ENCODE peak calls at places on chromosomes 11 and 22, in eight cellular contexts. One of them, this sample, is unnamed.

GRCh38 chr22:19480173-19480568 is 451 bp downstream of the CDC45 start:
- DNase-seq in pancreas: no peak
- DNase-seq in vagina: no peak
- DNase-seq in fibroblast of mammary gland: no peak
- DNase-seq in psoas muscle: no peak
- DNase-seq in AG04450: no peak
- DNase-seq in fibroblast of villous mesenchyme: no peak
- DNase-seq in uterus: no peak
- DNase-seq in this sample: no peak

GRCh38 chr11:45105233-45105992 is 41.0 kb upstream of the PRDM11 start:
- DNase-seq in vagina: peak; percentile 85
- DNase-seq in pancreas: peak; percentile 90
- DNase-seq in AG04450: no peak
- DNase-seq in fibroblast of mammary gland: peak; percentile 68
- DNase-seq in uterus: peak; percentile 69
- DNase-seq in fibroblast of villous mesenchyme: peak; percentile 65
- DNase-seq in psoas muscle: peak; percentile 82
- DNase-seq in this sample: peak; percentile 80

GRCh38 chr11:26134481-26135355 is 197.2 kb upstream of the ANO3 start:
- DNase-seq in fibroblast of villous mesenchyme: peak; percentile 29
- DNase-seq in fibroblast of mammary gland: peak; percentile 24
- DNase-seq in AG04450: no peak
- DNase-seq in vagina: no peak
- DNase-seq in uterus: no peak
- DNase-seq in pancreas: no peak
- DNase-seq in psoas muscle: no peak
- DNase-seq in this sample: peak; percentile 60

GRCh38 chr11:36376315-36376887 is 80.3 kb downstream of the PRR5L start:
- DNase-seq in pancreas: peak; percentile 60
- DNase-seq in psoas muscle: peak; percentile 23
- DNase-seq in fibroblast of villous mesenchyme: peak; percentile 43
- DNase-seq in fibroblast of mammary gland: peak; percentile 19
- DNase-seq in uterus: peak; percentile 25
- DNase-seq in AG04450: no peak
- DNase-seq in vagina: no peak
- DNase-seq in this sample: peak; percentile 52

GRCh38 chr11:587978-588380 is 11.7 kb downstream of the PHRF1 start:
- DNase-seq in psoas muscle: peak; percentile 58
- DNase-seq in vagina: no peak
- DNase-seq in fibroblast of villous mesenchyme: peak; percentile 91
- DNase-seq in pancreas: peak; percentile 18
- DNase-seq in fibroblast of mammary gland: peak; percentile 83
- DNase-seq in AG04450: no peak
- DNase-seq in uterus: no peak
- DNase-seq in this sample: peak; percentile 93

GRCh38 chr11:9304178-9304577 is 10.2 kb downstream of the TMEM41B start:
- DNase-seq in fibroblast of villous mesenchyme: no peak
- DNase-seq in fibroblast of mammary gland: no peak
- DNase-seq in psoas muscle: no peak
- DNase-seq in pancreas: no peak
- DNase-seq in uterus: no peak
- DNase-seq in AG04450: no peak
- DNase-seq in vagina: no peak
- DNase-seq in this sample: no peak

GRCh38 chr11:45455536-45455935 is 169.4 kb upstream of the SYT13 start:
- DNase-seq in fibroblast of mammary gland: peak; percentile 56
- DNase-seq in AG04450: no peak
- DNase-seq in pancreas: no peak
- DNase-seq in fibroblast of villous mesenchyme: no peak
- DNase-seq in uterus: no peak
- DNase-seq in vagina: no peak
- DNase-seq in psoas muscle: no peak
- DNase-seq in this sample: peak; percentile 6

GRCh38 chr11:63614136-63614664 is at the start of gene PLAAT3:
- DNase-seq in fibroblast of villous mesenchyme: peak; percentile 48
- DNase-seq in vagina: no peak
- DNase-seq in fibroblast of mammary gland: no peak
- DNase-seq in AG04450: no peak
- DNase-seq in psoas muscle: peak; percentile 80
- DNase-seq in uterus: peak; percentile 47
- DNase-seq in pancreas: peak; percentile 88
- DNase-seq in this sample: no peak

GRCh38 chr22:48284671-48285070 is 1522.2 kb downstream of the TBC1D22A start:
- DNase-seq in vagina: no peak
- DNase-seq in pancreas: no peak
- DNase-seq in fibroblast of villous mesenchyme: no peak
- DNase-seq in AG04450: no peak
- DNase-seq in fibroblast of mammary gland: no peak
- DNase-seq in uterus: no peak
- DNase-seq in psoas muscle: no peak
- DNase-seq in this sample: no peak

GRCh38 chr11:58334708-58335107 is 24.2 kb downstream of the OR5B17 start:
- DNase-seq in fibroblast of mammary gland: peak; percentile 89
- DNase-seq in psoas muscle: no peak
- DNase-seq in pancreas: no peak
- DNase-seq in uterus: no peak
- DNase-seq in AG04450: peak; percentile 34
- DNase-seq in fibroblast of villous mesenchyme: peak; percentile 69
- DNase-seq in vagina: no peak
- DNase-seq in this sample: peak; percentile 79

GRCh38 chr11:79040348-79040747 is 400.5 kb downstream of the TENM4 start:
- DNase-seq in pancreas: no peak
- DNase-seq in uterus: no peak
- DNase-seq in vagina: no peak
- DNase-seq in fibroblast of mammary gland: peak; percentile 83
- DNase-seq in psoas muscle: no peak
- DNase-seq in fibroblast of villous mesenchyme: no peak
- DNase-seq in AG04450: no peak
- DNase-seq in this sample: peak; percentile 36

GRCh38 chr11:35683728-35684339 is 21.3 kb downstream of the TRIM44 start:
- DNase-seq in fibroblast of villous mesenchyme: peak; percentile 21
- DNase-seq in pancreas: no peak
- DNase-seq in uterus: no peak
- DNase-seq in psoas muscle: no peak
- DNase-seq in AG04450: no peak
- DNase-seq in vagina: no peak
- DNase-seq in fibroblast of mammary gland: peak; percentile 79
- DNase-seq in this sample: peak; percentile 24

GRCh38 chr11:65719887-65720236 is 736 bp downstream of the RNASEH2C start:
- DNase-seq in pancreas: peak; percentile 77
- DNase-seq in uterus: peak; percentile 44
- DNase-seq in vagina: no peak
- DNase-seq in fibroblast of villous mesenchyme: peak; percentile 37
- DNase-seq in psoas muscle: peak; percentile 38
- DNase-seq in AG04450: no peak
- DNase-seq in fibroblast of mammary gland: peak; percentile 52
- DNase-seq in this sample: peak; percentile 48

GRCh38 chr11:75347781-75348613 is 3.5 kb downstream of the ARRB1 start:
- DNase-seq in pancreas: peak; percentile 26
- DNase-seq in fibroblast of mammary gland: peak; percentile 98
- DNase-seq in uterus: peak; percentile 46
- DNase-seq in AG04450: peak; percentile 93
- DNase-seq in vagina: no peak
- DNase-seq in fibroblast of villous mesenchyme: peak; percentile 95
- DNase-seq in psoas muscle: no peak
- DNase-seq in this sample: peak; percentile 91

GRCh38 chr11:30960387-30960992 is 374.3 kb upstream of the MPPED2 start:
- DNase-seq in uterus: no peak
- DNase-seq in AG04450: no peak
- DNase-seq in fibroblast of mammary gland: peak; percentile 56
- DNase-seq in fibroblast of villous mesenchyme: peak; percentile 16
- DNase-seq in vagina: no peak
- DNase-seq in psoas muscle: no peak
- DNase-seq in pancreas: no peak
- DNase-seq in this sample: peak; percentile 84

GRCh38 chr22:31120642-31121041 is 2.1 kb upstream of the INPP5J start:
- DNase-seq in fibroblast of mammary gland: no peak
- DNase-seq in AG04450: no peak
- DNase-seq in pancreas: no peak
- DNase-seq in fibroblast of villous mesenchyme: no peak
- DNase-seq in uterus: no peak
- DNase-seq in psoas muscle: no peak
- DNase-seq in vagina: no peak
- DNase-seq in this sample: no peak

DNA sequence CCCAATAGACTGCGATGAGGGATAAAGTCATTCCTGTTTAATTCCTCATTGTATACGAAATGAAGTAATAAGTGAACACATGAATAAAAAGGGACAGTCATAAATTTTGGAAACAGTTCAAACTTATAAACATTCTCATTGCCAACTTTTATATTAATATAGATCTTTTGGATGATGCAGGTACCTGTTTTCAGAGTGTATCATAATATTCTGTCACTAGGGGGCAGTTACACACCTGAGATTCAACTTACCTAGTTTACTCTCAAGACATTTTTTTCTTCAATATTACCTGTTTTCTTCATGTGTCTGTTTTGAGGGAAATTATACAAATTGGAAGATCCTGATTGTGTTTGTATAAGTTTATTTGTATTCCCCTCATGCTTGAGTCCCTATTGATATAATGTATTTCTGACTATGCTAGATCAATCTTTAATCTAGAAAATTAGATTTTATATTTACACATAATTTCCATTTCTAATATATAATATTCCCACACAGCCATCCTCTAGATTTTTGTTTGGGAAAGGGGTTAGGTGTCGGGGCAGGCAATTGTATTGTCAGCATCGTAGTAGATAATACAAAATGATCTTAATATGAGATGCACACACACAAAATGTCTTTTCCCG is 18.3 kb downstream of the FDX1 start:
- DNase-seq in psoas muscle: no peak
- DNase-seq in AG04450: no peak
- DNase-seq in uterus: no peak
- DNase-seq in pancreas: no peak
- DNase-seq in fibroblast of mammary gland: no peak
- DNase-seq in fibroblast of villous mesenchyme: no peak
- DNase-seq in vagina: no peak
- DNase-seq in this sample: peak; percentile 35
- TF ChIP-seq CTCF in psoas muscle: peak; percentile 44
- TF ChIP-seq CTCF in AG04450: peak; percentile 44
- TF ChIP-seq CTCF in uterus: peak; percentile 23
- TF ChIP-seq CTCF in pancreas: peak; percentile 8
- TF ChIP-seq CTCF in fibroblast of mammary gland: peak; percentile 38
- TF ChIP-seq CTCF in fibroblast of villous mesenchyme: peak; percentile 37
- TF ChIP-seq CTCF in vagina: peak; percentile 12
- TF ChIP-seq CTCF in this sample: peak; percentile 40

GRCh38 chr11:43358308-43358669 is 431 bp upstream of the TTC17 start:
- DNase-seq in fibroblast of villous mesenchyme: peak; percentile 8
- DNase-seq in fibroblast of mammary gland: no peak
- DNase-seq in vagina: no peak
- DNase-seq in AG04450: no peak
- DNase-seq in psoas muscle: no peak
- DNase-seq in pancreas: no peak
- DNase-seq in uterus: no peak
- DNase-seq in this sample: no peak

GRCh38 chr11:43354311-43354710 is 4.4 kb upstream of the TTC17 start:
- DNase-seq in fibroblast of villous mesenchyme: no peak
- DNase-seq in uterus: no peak
- DNase-seq in AG04450: no peak
- DNase-seq in vagina: no peak
- DNase-seq in psoas muscle: no peak
- DNase-seq in fibroblast of mammary gland: no peak
- DNase-seq in pancreas: no peak
- DNase-seq in this sample: no peak

GRCh38 chr11:43358670-43359431 is at the start of gene TTC17:
- DNase-seq in fibroblast of mammary gland: peak; percentile 88
- DNase-seq in uterus: peak; percentile 92
- DNase-seq in vagina: peak; percentile 93
- DNase-seq in psoas muscle: peak; percentile 94
- DNase-seq in fibroblast of villous mesenchyme: peak; percentile 91
- DNase-seq in pancreas: peak; percentile 97
- DNase-seq in AG04450: peak; percentile 72
- DNase-seq in this sample: peak; percentile 92

GRCh38 chr11:43360361-43361032 is 1.8 kb downstream of the TTC17 start:
- DNase-seq in uterus: no peak
- DNase-seq in AG04450: no peak
- DNase-seq in vagina: no peak
- DNase-seq in psoas muscle: no peak
- DNase-seq in fibroblast of villous mesenchyme: peak; percentile 49
- DNase-seq in pancreas: no peak
- DNase-seq in fibroblast of mammary gland: peak; percentile 51
- DNase-seq in this sample: peak; percentile 64

DNA sequence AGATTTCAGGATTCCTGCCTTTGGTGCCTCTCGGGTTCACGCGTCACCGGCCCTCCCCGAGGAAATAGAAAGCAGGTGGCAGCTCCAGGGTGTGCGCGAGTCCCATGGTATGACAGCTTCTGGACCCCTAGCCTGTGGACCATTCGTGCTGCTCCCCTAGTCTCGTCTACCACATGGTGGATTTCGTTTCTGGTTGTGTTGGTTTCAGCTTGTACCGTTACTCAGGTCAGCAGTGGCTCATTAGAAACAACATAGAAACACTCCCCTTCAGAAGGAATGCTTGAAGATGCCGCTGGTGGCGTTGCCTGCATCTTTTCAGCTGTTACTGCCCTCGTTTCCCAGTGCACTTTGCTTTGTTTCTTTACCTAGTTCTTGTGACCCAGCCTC is 705 bp downstream of the TTC17 start:
- DNase-seq in vagina: no peak
- DNase-seq in AG04450: no peak
- DNase-seq in fibroblast of villous mesenchyme: peak; percentile 34
- DNase-seq in fibroblast of mammary gland: peak; percentile 31
- DNase-seq in psoas muscle: no peak
- DNase-seq in uterus: no peak
- DNase-seq in pancreas: no peak
- DNase-seq in this sample: peak; percentile 57
- TF ChIP-seq CTCF in vagina: no peak
- TF ChIP-seq CTCF in AG04450: no peak
- TF ChIP-seq CTCF in fibroblast of villous mesenchyme: no peak
- TF ChIP-seq CTCF in fibroblast of mammary gland: no peak
- TF ChIP-seq CTCF in psoas muscle: no peak
- TF ChIP-seq CTCF in uterus: no peak
- TF ChIP-seq CTCF in pancreas: no peak
- TF ChIP-seq CTCF in this sample: no peak

DNA sequence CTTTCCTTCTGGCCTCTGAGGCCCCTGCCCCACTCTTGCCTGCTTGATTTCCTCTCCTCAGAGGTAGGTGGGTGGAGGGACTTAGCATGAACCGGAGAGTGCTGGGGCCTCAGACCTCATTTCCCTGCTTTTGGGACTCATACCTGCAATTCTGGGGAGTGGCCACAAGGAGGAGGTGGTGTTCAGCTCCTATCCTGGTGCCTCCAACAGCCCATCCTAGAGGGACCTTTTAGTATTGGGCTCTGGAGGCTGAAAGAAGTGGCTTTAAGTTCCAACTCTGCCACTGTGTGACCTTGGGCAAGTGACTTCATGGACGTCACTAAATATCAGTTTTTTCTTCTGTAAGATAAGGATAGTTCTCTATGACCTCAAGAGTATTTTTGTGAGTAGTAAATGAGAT is 98.6 kb downstream of the KIAA1671 start:
- DNase-seq in uterus: no peak
- DNase-seq in psoas muscle: no peak
- DNase-seq in vagina: no peak
- DNase-seq in fibroblast of villous mesenchyme: no peak
- DNase-seq in fibroblast of mammary gland: no peak
- DNase-seq in pancreas: no peak
- DNase-seq in AG04450: no peak
- DNase-seq in this sample: no peak
- TF ChIP-seq CTCF in uterus: no peak
- TF ChIP-seq CTCF in psoas muscle: peak; percentile 10
- TF ChIP-seq CTCF in vagina: no peak
- TF ChIP-seq CTCF in fibroblast of villous mesenchyme: peak; percentile 38
- TF ChIP-seq CTCF in fibroblast of mammary gland: peak; percentile 38
- TF ChIP-seq CTCF in pancreas: no peak
- TF ChIP-seq CTCF in AG04450: peak; percentile 17
- TF ChIP-seq CTCF in this sample: peak; percentile 54

GRCh38 chr11:132140056-132140455 is 769.6 kb downstream of the NTM start:
- DNase-seq in psoas muscle: no peak
- DNase-seq in uterus: no peak
- DNase-seq in vagina: no peak
- DNase-seq in fibroblast of mammary gland: no peak
- DNase-seq in AG04450: no peak
- DNase-seq in fibroblast of villous mesenchyme: no peak
- DNase-seq in pancreas: no peak
- DNase-seq in this sample: no peak
- TF ChIP-seq CTCF in psoas muscle: no peak
- TF ChIP-seq CTCF in uterus: no peak
- TF ChIP-seq CTCF in vagina: no peak
- TF ChIP-seq CTCF in fibroblast of mammary gland: no peak
- TF ChIP-seq CTCF in AG04450: no peak
- TF ChIP-seq CTCF in fibroblast of villous mesenchyme: no peak
- TF ChIP-seq CTCF in pancreas: no peak
- TF ChIP-seq CTCF in this sample: peak; percentile 24